ENCODE peak calls at places on chromosomes 3 and 15, in eight cellular contexts. One of them, this sample, is unnamed.

GRCh38 chr15:52790166-52790708 is at the start of gene ONECUT1:
- DNase-seq in astrocyte of the cerebellum: no peak
- DNase-seq in uterus: no peak
- DNase-seq in hepatocyte: peak
- DNase-seq in A673: peak
- DNase-seq in spleen: peak
- DNase-seq in A549: peak
- DNase-seq in mesothelial cell of epicardium: no peak
- DNase-seq in this sample: no peak

GRCh38 chr3:148736086-148736485 is 38.4 kb downstream of the AGTR1 start:
- DNase-seq in mesothelial cell of epicardium: no peak
- DNase-seq in A673: no peak
- DNase-seq in uterus: no peak
- DNase-seq in hepatocyte: no peak
- DNase-seq in A549: no peak
- DNase-seq in astrocyte of the cerebellum: no peak
- DNase-seq in spleen: no peak
- DNase-seq in this sample: no peak

GRCh38 chr15:31197497-31198414 is 96.2 kb upstream of the TRPM1 start:
- DNase-seq in uterus: no peak
- DNase-seq in hepatocyte: peak
- DNase-seq in mesothelial cell of epicardium: no peak
- DNase-seq in astrocyte of the cerebellum: no peak
- DNase-seq in A549: no peak
- DNase-seq in spleen: peak
- DNase-seq in A673: peak
- DNase-seq in this sample: no peak

GRCh38 chr3:44060164-44060563 is 181.5 kb upstream of the TOPAZ1 start:
- DNase-seq in uterus: no peak
- DNase-seq in astrocyte of the cerebellum: no peak
- DNase-seq in mesothelial cell of epicardium: no peak
- DNase-seq in A673: no peak
- DNase-seq in A549: no peak
- DNase-seq in hepatocyte: no peak
- DNase-seq in spleen: no peak
- DNase-seq in this sample: no peak

GRCh38 chr3:122247825-122248185 is 64.3 kb downstream of the CASR start:
- DNase-seq in astrocyte of the cerebellum: no peak
- DNase-seq in hepatocyte: no peak
- DNase-seq in mesothelial cell of epicardium: no peak
- DNase-seq in spleen: peak
- DNase-seq in uterus: no peak
- DNase-seq in A673: no peak
- DNase-seq in A549: no peak
- DNase-seq in this sample: no peak

GRCh38 chr3:40102182-40102581 is 207.3 kb upstream of the EIF1B start:
- DNase-seq in spleen: no peak
- DNase-seq in A549: no peak
- DNase-seq in uterus: no peak
- DNase-seq in mesothelial cell of epicardium: no peak
- DNase-seq in astrocyte of the cerebellum: no peak
- DNase-seq in A673: no peak
- DNase-seq in hepatocyte: no peak
- DNase-seq in this sample: no peak

GRCh38 chr15:32817570-32817969 is 99.8 kb downstream of the GREM1 start:
- DNase-seq in astrocyte of the cerebellum: no peak
- DNase-seq in hepatocyte: no peak
- DNase-seq in spleen: no peak
- DNase-seq in A673: no peak
- DNase-seq in mesothelial cell of epicardium: no peak
- DNase-seq in uterus: no peak
- DNase-seq in A549: no peak
- DNase-seq in this sample: no peak

GRCh38 chr3:11610044-11610671 is 33.6 kb downstream of the VGLL4 start:
- DNase-seq in A549: no peak
- DNase-seq in astrocyte of the cerebellum: peak
- DNase-seq in A673: no peak
- DNase-seq in spleen: no peak
- DNase-seq in mesothelial cell of epicardium: no peak
- DNase-seq in hepatocyte: peak
- DNase-seq in uterus: no peak
- DNase-seq in this sample: peak

GRCh38 chr15:52678036-52678467 is 1.1 kb downstream of the ATOSA start:
- DNase-seq in mesothelial cell of epicardium: no peak
- DNase-seq in astrocyte of the cerebellum: no peak
- DNase-seq in spleen: peak
- DNase-seq in A549: peak
- DNase-seq in uterus: peak
- DNase-seq in A673: peak
- DNase-seq in hepatocyte: peak
- DNase-seq in this sample: no peak

GRCh38 chr3:65330072-65330471 is 642.3 kb upstream of the ADAMTS9 start:
- DNase-seq in astrocyte of the cerebellum: peak
- DNase-seq in A673: no peak
- DNase-seq in spleen: no peak
- DNase-seq in uterus: no peak
- DNase-seq in mesothelial cell of epicardium: no peak
- DNase-seq in hepatocyte: no peak
- DNase-seq in A549: no peak
- DNase-seq in this sample: no peak

GRCh38 chr3:41272667-41273066 is 73.4 kb downstream of the CTNNB1 start:
- DNase-seq in A673: no peak
- DNase-seq in A549: no peak
- DNase-seq in astrocyte of the cerebellum: no peak
- DNase-seq in spleen: no peak
- DNase-seq in uterus: no peak
- DNase-seq in hepatocyte: no peak
- DNase-seq in mesothelial cell of epicardium: no peak
- DNase-seq in this sample: no peak

GRCh38 chr15:89197503-89197971 is 23.8 kb downstream of the RLBP1 start:
- DNase-seq in A673: no peak
- DNase-seq in hepatocyte: peak
- DNase-seq in spleen: no peak
- DNase-seq in uterus: no peak
- DNase-seq in mesothelial cell of epicardium: no peak
- DNase-seq in astrocyte of the cerebellum: no peak
- DNase-seq in A549: no peak
- DNase-seq in this sample: no peak

GRCh38 chr3:147129665-147130064 is 276.7 kb downstream of the ZIC4 start:
- DNase-seq in A549: no peak
- DNase-seq in spleen: peak
- DNase-seq in astrocyte of the cerebellum: no peak
- DNase-seq in hepatocyte: no peak
- DNase-seq in A673: no peak
- DNase-seq in uterus: no peak
- DNase-seq in mesothelial cell of epicardium: no peak
- DNase-seq in this sample: no peak

GRCh38 chr3:57805674-57806073 is 49.6 kb downstream of the SLMAP start:
- DNase-seq in A673: no peak
- DNase-seq in spleen: no peak
- DNase-seq in hepatocyte: peak
- DNase-seq in astrocyte of the cerebellum: peak
- DNase-seq in mesothelial cell of epicardium: no peak
- DNase-seq in A549: peak
- DNase-seq in uterus: no peak
- DNase-seq in this sample: peak

GRCh38 chr15:36996121-36996520 is 104.2 kb downstream of the MEIS2 start:
- DNase-seq in A549: no peak
- DNase-seq in uterus: no peak
- DNase-seq in astrocyte of the cerebellum: no peak
- DNase-seq in hepatocyte: no peak
- DNase-seq in A673: no peak
- DNase-seq in spleen: no peak
- DNase-seq in mesothelial cell of epicardium: no peak
- DNase-seq in this sample: no peak
- TF ChIP-seq CTCF in A549: no peak
- TF ChIP-seq CTCF in uterus: no peak
- TF ChIP-seq CTCF in astrocyte of the cerebellum: no peak
- TF ChIP-seq CTCF in hepatocyte: no peak
- TF ChIP-seq CTCF in A673: no peak
- TF ChIP-seq CTCF in spleen: no peak
- TF ChIP-seq CTCF in mesothelial cell of epicardium: no peak
- TF ChIP-seq CTCF in this sample: no peak

GRCh38 chr3:139546772-139547171 is 7.2 kb upstream of the RBP1 start:
- DNase-seq in uterus: no peak
- DNase-seq in A673: no peak
- DNase-seq in mesothelial cell of epicardium: no peak
- DNase-seq in astrocyte of the cerebellum: no peak
- DNase-seq in spleen: no peak
- DNase-seq in A549: no peak
- DNase-seq in hepatocyte: no peak
- DNase-seq in this sample: no peak
- TF ChIP-seq CTCF in uterus: no peak
- TF ChIP-seq CTCF in A673: no peak
- TF ChIP-seq CTCF in mesothelial cell of epicardium: no peak
- TF ChIP-seq CTCF in astrocyte of the cerebellum: no peak
- TF ChIP-seq CTCF in spleen: no peak
- TF ChIP-seq CTCF in A549: no peak
- TF ChIP-seq CTCF in hepatocyte: no peak
- TF ChIP-seq CTCF in this sample: no peak

DNA sequence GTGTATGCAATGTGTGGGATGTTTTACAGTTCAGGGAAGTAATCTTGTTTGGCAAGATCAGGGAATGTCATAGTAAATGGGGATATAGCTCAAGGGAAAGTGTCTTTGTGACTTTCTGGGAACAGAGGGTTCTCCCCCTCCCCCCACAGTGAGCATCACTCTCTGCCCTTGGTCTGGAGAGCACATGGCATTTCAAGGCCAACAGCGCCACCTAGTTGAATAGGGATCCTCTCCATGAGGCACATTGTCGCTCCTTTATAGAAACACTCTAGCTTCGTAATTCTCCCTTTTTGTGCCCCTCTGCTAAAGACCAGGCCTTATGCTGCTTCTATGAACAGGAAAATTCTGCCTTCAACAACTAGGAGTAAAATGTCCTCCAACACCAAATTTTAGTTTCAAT is 37.1 kb upstream of the ARNT2 start:
- DNase-seq in A673: peak
- DNase-seq in spleen: no peak
- DNase-seq in A549: peak
- DNase-seq in astrocyte of the cerebellum: no peak
- DNase-seq in uterus: no peak
- DNase-seq in mesothelial cell of epicardium: no peak
- DNase-seq in hepatocyte: no peak
- DNase-seq in this sample: no peak
- TF ChIP-seq CTCF in A673: peak
- TF ChIP-seq CTCF in spleen: no peak
- TF ChIP-seq CTCF in A549: peak
- TF ChIP-seq CTCF in astrocyte of the cerebellum: no peak
- TF ChIP-seq CTCF in uterus: no peak
- TF ChIP-seq CTCF in mesothelial cell of epicardium: no peak
- TF ChIP-seq CTCF in hepatocyte: peak
- TF ChIP-seq CTCF in this sample: no peak

DNA sequence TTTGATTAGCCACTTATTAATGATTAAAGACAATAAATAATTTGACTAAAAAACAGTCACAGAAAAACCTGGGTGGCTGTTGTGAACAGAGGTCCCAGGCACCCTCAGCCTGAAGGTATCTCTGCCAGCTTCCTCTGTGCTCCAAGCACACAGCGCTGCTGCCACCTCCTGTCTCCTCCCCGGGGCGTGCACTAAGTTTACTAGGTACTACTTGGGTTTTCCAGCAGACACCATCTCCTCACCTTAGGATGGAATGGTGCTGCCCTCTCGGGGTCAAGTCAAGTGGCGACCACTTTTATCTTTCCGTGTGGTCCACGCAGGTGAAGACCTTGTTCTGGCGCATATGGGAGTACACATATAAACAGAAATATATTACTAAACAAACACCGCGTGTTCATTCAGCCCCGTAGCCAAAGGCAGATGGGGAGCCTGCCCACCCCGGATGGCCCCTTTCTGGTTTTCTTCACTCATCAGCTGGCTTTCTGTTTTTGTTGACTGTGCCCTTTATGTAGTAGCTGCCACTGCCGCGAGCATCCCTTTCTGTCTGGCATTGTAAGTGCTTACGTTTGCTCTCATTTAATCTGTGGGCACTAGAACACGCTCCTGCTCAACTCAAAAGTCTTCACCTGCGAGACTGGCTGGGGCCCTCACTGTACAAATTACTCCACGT is 128.0 kb downstream of the LRIG1 start:
- DNase-seq in uterus: no peak
- DNase-seq in mesothelial cell of epicardium: no peak
- DNase-seq in spleen: no peak
- DNase-seq in A673: peak
- DNase-seq in A549: no peak
- DNase-seq in hepatocyte: peak
- DNase-seq in astrocyte of the cerebellum: no peak
- DNase-seq in this sample: no peak
- TF ChIP-seq CTCF in uterus: no peak
- TF ChIP-seq CTCF in mesothelial cell of epicardium: no peak
- TF ChIP-seq CTCF in spleen: no peak
- TF ChIP-seq CTCF in A673: peak
- TF ChIP-seq CTCF in A549: no peak
- TF ChIP-seq CTCF in hepatocyte: peak
- TF ChIP-seq CTCF in astrocyte of the cerebellum: peak
- TF ChIP-seq CTCF in this sample: peak

DNA sequence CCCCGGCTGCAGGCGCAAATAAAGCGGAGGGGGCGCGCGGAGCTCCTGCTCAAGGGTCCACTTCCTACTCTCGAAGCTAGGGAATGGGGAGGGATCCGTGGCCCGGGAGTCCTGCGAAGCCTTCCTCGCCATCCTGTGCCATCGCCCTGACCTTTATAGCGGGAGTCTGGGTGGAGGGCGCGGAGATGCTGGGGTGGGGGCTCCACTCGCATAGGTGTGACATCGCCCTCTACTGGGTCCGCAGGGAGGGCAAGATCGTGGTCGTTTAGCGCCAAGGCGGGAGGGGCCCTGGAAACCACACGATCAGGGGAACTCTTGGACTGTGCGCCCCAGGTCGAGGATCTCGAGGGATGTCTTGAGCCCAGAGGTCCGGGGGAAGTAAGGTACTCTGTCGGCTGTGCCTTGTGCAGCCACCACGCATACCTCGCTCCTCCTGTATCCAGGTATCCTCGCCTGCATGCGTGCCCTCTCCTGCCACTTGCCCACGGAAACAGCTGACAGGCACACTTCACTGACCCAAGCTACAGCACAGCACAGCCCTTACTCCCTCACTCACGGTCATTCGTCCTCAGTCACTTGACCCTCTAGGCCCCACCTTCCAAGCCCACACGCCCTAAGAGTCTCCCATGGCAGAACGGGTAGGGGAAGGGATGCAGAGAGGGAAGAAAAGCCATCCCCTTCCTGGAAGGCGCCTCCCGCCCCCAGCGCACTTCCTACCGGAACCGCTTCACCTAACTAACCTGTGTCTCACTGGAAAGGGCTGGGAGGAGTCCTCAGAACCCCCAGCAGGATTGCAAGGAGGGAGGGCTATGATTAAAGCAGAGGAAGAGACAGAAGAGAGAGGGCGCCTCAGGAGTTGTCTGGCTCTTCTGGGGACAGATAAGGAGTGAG is 22.7 kb downstream of the EPHB3 start:
- DNase-seq in uterus: no peak
- DNase-seq in A549: no peak
- DNase-seq in mesothelial cell of epicardium: no peak
- DNase-seq in spleen: no peak
- DNase-seq in hepatocyte: no peak
- DNase-seq in A673: no peak
- DNase-seq in astrocyte of the cerebellum: no peak
- DNase-seq in this sample: no peak
- TF ChIP-seq CTCF in uterus: peak
- TF ChIP-seq CTCF in A549: no peak
- TF ChIP-seq CTCF in mesothelial cell of epicardium: no peak
- TF ChIP-seq CTCF in spleen: no peak
- TF ChIP-seq CTCF in hepatocyte: peak
- TF ChIP-seq CTCF in A673: no peak
- TF ChIP-seq CTCF in astrocyte of the cerebellum: peak
- TF ChIP-seq CTCF in this sample: no peak

This sample was measured in AG09309.